ENCODE peak calls at places on chromosomes 7 and 10, in six cellular contexts. W is aorta, A is psoas muscle, K is AG04450, G is IMR-90, P is astrocyte. I is an unnamed sample.

GRCh38 chr10:75234683-75235374 is 928 bp downstream of the COMTD1 start:
- DNase-seq in W (peak), A (peak), K (no peak), G (no peak), P (no peak), I (no peak)

GRCh38 chr7:17580141-17580540 is 281.7 kb downstream of the AHR start:
- DNase-seq in W (no peak), A (no peak), K (peak), G (peak), P (peak), I (no peak)

GRCh38 chr7:4879401-4880081 is 4.0 kb downstream of the RADIL start:
- DNase-seq in W (peak), A (no peak), K (no peak), G (no peak), P (no peak), I (no peak)

GRCh38 chr7:128247640-128248194 is 6.6 kb downstream of the LEP start:
- DNase-seq in W (no peak), A (no peak), K (no peak), G (peak), P (peak), I (no peak)

GRCh38 chr7:91436655-91437054 is 172.4 kb downstream of the FZD1 start:
- DNase-seq in W (no peak), A (no peak), K (no peak), G (no peak), P (no peak), I (no peak)

GRCh38 chr10:71068811-71069411 is 143.5 kb upstream of the UNC5B start:
- DNase-seq in W (peak), A (peak), K (no peak), G (peak), P (peak), I (peak)

GRCh38 chr7:138434458-138435093 is 25.5 kb upstream of the TRIM24 start:
- DNase-seq in W (no peak), A (no peak), K (no peak), G (no peak), P (no peak), I (no peak)

GRCh38 chr7:84479059-84479458 is 284.5 kb upstream of the SEMA3A start:
- DNase-seq in W (no peak), A (no peak), K (no peak), G (no peak), P (no peak), I (no peak)

GRCh38 chr10:62052276-62052675 is 150.8 kb downstream of the ARID5B start:
- DNase-seq in W (no peak), A (peak), K (no peak), G (no peak), P (no peak), I (no peak)

GRCh38 chr7:131235489-131236317 is 92.0 kb upstream of the MKLN1 start:
- DNase-seq in W (no peak), A (no peak), K (peak), G (peak), P (peak), I (peak)

GRCh38 chr10:131963811-131964210 is 17.9 kb downstream of the BNIP3 start:
- DNase-seq in W (no peak), A (no peak), K (no peak), G (no peak), P (no peak), I (no peak)

GRCh38 chr7:71868797-71869196 is 543.3 kb downstream of the CALN1 start:
- DNase-seq in W (no peak), A (no peak), K (no peak), G (no peak), P (peak), I (no peak)
- H3K27ac ChIP-seq in W (no peak), A (no peak), K (no peak), G (no peak), P (peak), I (no peak)

GRCh38 chr10:8061274-8062211 is 7.1 kb downstream of the GATA3 start:
- DNase-seq in W (no peak), A (no peak), K (no peak), G (no peak), P (peak), I (no peak)
- H3K4me3 ChIP-seq in W (no peak), A (no peak), K (no peak), G (no peak), P (no peak), I (no peak)

DNA sequence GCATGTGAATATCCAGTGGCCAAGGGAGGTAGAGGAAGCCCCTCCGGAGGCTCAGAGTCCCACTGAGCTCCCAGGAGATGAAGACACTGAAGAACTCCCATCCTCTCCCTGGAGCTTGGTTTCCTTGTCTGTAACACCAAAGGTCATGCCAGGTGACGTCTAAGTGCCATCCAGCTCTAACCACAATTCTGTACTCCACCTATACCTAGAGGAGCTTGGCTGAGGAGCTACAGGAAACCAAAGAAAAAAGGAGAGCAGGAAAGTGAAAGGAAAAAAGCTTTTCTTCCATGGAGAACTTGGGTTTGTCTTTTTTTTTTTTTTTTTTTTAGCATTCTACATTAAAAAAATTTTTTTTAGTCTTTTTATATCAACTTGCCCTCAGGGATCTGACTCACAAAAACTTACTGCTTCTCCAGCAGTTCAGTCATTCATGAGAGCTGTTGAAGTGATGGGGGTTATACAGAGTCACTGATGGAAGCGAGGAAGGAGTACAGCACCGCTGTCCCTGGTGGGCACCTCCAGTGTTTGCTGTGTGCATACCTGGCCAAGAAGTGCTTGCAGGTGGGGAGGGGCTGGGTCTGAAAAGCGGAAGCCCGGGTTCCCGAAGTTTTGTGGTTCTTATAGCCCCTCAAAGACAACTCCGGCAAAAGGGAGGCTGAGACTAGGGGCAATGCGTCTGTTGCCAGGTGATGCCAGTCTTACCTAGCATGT is 46.0 kb downstream of the MINDY4 start:
- DNase-seq in W (no peak), A (no peak), K (no peak), G (peak), P (no peak), I (no peak)
- H3K27ac ChIP-seq in W (peak), A (peak), K (no peak), G (no peak), P (no peak), I (peak)

GRCh38 chr10:17744395-17744841 is 7.6 kb upstream of the TMEM236 start:
- DNase-seq in W (no peak), A (no peak), K (no peak), G (no peak), P (no peak), I (no peak)
- H3K4me3 ChIP-seq in W (no peak), A (peak), K (no peak), G (no peak), P (no peak), I (no peak)

I was measured in right cardiac atrium.